ENCODE peak calls at places on chromosome 1, in six cellular contexts. O is neural crest cell; A is activated T-cell treated with anti-CD3 and anti-CD28 coated beads, Interleukin-2, amount 50 U/mL, for 72 hours; G is T-helper 9 cell; X is neuronal stem cell; V is HFFc6. Y is an unnamed sample.

GRCh38 chr1:221725683-221726330 is 16.1 kb downstream of the DUSP10 start:
- DNase-seq in O (no peak), A (no peak), G (no peak), X (no peak), V (peak; percentile 43), Y (no peak)

GRCh38 chr1:110337704-110338199 is 1.4 kb upstream of the RBM15 start:
- DNase-seq in O (peak; percentile 30), A (peak; percentile 51), G (peak; percentile 17), X (peak; percentile 38), V (no peak), Y (peak; percentile 52)

GRCh38 chr1:28973850-28974841 is 59.8 kb downstream of the EPB41 start:
- DNase-seq in O (no peak), A (no peak), G (no peak), X (no peak), V (peak; percentile 19), Y (no peak)

GRCh38 chr1:39866767-39867166 is 16.5 kb downstream of the TRIT1 start:
- DNase-seq in O (no peak), A (no peak), G (no peak), X (no peak), V (peak; percentile 88), Y (no peak)

GRCh38 chr1:92713939-92714338 is 71.0 kb downstream of the EVI5 start:
- DNase-seq in O (no peak), A (no peak), G (no peak), X (no peak), V (no peak), Y (no peak)

GRCh38 chr1:58879464-58879863 is 95.6 kb upstream of the JUN start:
- DNase-seq in O (no peak), A (no peak), G (no peak), X (no peak), V (peak; percentile 20), Y (no peak)

GRCh38 chr1:7629465-7630195 is 141.5 kb upstream of the VAMP3 start:
- DNase-seq in O (no peak), A (no peak), G (no peak), X (no peak), V (no peak), Y (no peak)

GRCh38 chr1:202998836-202999750 is 8.1 kb upstream of the TMEM183A start:
- DNase-seq in O (peak; percentile 68), A (peak; percentile 65), G (peak; percentile 58), X (peak; percentile 45), V (peak; percentile 49), Y (no peak)

GRCh38 chr1:55172272-55172671 is 42.9 kb downstream of the USP24 start:
- DNase-seq in O (no peak), A (no peak), G (no peak), X (no peak), V (no peak), Y (no peak)

GRCh38 chr1:1380860-1381259 is 5.9 kb upstream of the AURKAIP1 start:
- DNase-seq in O (no peak), A (no peak), G (no peak), X (no peak), V (no peak), Y (no peak)

GRCh38 chr1:20197329-20197791 is 11.0 kb upstream of the PLA2G2C start:
- DNase-seq in O (no peak), A (no peak), G (no peak), X (no peak), V (no peak), Y (no peak)